ENCODE peak calls at places on chromosomes 5 and 9, in ten cellular contexts. One of them, this sample, is unnamed.

GRCh38 chr9:116543731-116544400 is 143.2 kb upstream of the TRIM32 start:
- DNase-seq in GM23338: no peak
- DNase-seq in transverse colon: no peak
- DNase-seq in SK-N-SH: no peak
- DNase-seq in HCT116: no peak
- DNase-seq in breast epithelium: no peak
- DNase-seq in K562: no peak
- DNase-seq in sigmoid colon: no peak
- DNase-seq in spleen: no peak
- DNase-seq in HepG2: no peak
- DNase-seq in this sample: no peak

GRCh38 chr5:167888395-167888794 is 403.1 kb upstream of the WWC1 start:
- DNase-seq in HepG2: peak; percentile 5
- DNase-seq in GM23338: no peak
- DNase-seq in HCT116: no peak
- DNase-seq in K562: no peak
- DNase-seq in sigmoid colon: no peak
- DNase-seq in breast epithelium: no peak
- DNase-seq in transverse colon: no peak
- DNase-seq in SK-N-SH: no peak
- DNase-seq in spleen: no peak
- DNase-seq in this sample: no peak

GRCh38 chr5:72018158-72018803 is 89.0 kb upstream of the MAP1B start:
- DNase-seq in spleen: peak; percentile 72
- DNase-seq in sigmoid colon: no peak
- DNase-seq in HCT116: peak; percentile 57
- DNase-seq in breast epithelium: no peak
- DNase-seq in K562: peak; percentile 70
- DNase-seq in GM23338: peak; percentile 83
- DNase-seq in transverse colon: peak; percentile 71
- DNase-seq in HepG2: peak; percentile 39
- DNase-seq in SK-N-SH: peak; percentile 39
- DNase-seq in this sample: no peak

GRCh38 chr5:50990296-50990924 is 324.0 kb downstream of the PARP8 start:
- DNase-seq in spleen: no peak
- DNase-seq in transverse colon: no peak
- DNase-seq in HCT116: no peak
- DNase-seq in sigmoid colon: no peak
- DNase-seq in SK-N-SH: no peak
- DNase-seq in breast epithelium: no peak
- DNase-seq in K562: no peak
- DNase-seq in GM23338: peak; percentile 28
- DNase-seq in HepG2: no peak
- DNase-seq in this sample: no peak

GRCh38 chr9:117733465-117733864 is 29.3 kb downstream of the TLR4 start:
- DNase-seq in HepG2: no peak
- DNase-seq in sigmoid colon: no peak
- DNase-seq in breast epithelium: no peak
- DNase-seq in SK-N-SH: no peak
- DNase-seq in spleen: no peak
- DNase-seq in K562: no peak
- DNase-seq in HCT116: no peak
- DNase-seq in transverse colon: peak; percentile 54
- DNase-seq in GM23338: no peak
- DNase-seq in this sample: no peak

GRCh38 chr9:116377179-116377790 is 223.7 kb downstream of the PAPPA start:
- DNase-seq in spleen: no peak
- DNase-seq in sigmoid colon: no peak
- DNase-seq in breast epithelium: no peak
- DNase-seq in transverse colon: no peak
- DNase-seq in GM23338: no peak
- DNase-seq in HepG2: no peak
- DNase-seq in K562: no peak
- DNase-seq in SK-N-SH: no peak
- DNase-seq in HCT116: peak; percentile 57
- DNase-seq in this sample: no peak

GRCh38 chr9:131727184-131727785 is 12.6 kb downstream of the RAPGEF1 start:
- DNase-seq in HCT116: no peak
- DNase-seq in transverse colon: no peak
- DNase-seq in sigmoid colon: peak; percentile 75
- DNase-seq in GM23338: no peak
- DNase-seq in HepG2: no peak
- DNase-seq in breast epithelium: no peak
- DNase-seq in SK-N-SH: no peak
- DNase-seq in K562: no peak
- DNase-seq in spleen: peak; percentile 41
- DNase-seq in this sample: no peak

GRCh38 chr9:113436753-113437515 is 26.4 kb downstream of the C9orf43 start:
- DNase-seq in sigmoid colon: no peak
- DNase-seq in HCT116: no peak
- DNase-seq in HepG2: no peak
- DNase-seq in SK-N-SH: no peak
- DNase-seq in K562: no peak
- DNase-seq in GM23338: no peak
- DNase-seq in breast epithelium: no peak
- DNase-seq in transverse colon: no peak
- DNase-seq in spleen: no peak
- DNase-seq in this sample: no peak

GRCh38 chr5:39140558-39141168 is 66.5 kb upstream of the RICTOR start:
- DNase-seq in SK-N-SH: no peak
- DNase-seq in HCT116: no peak
- DNase-seq in K562: no peak
- DNase-seq in spleen: no peak
- DNase-seq in sigmoid colon: no peak
- DNase-seq in HepG2: no peak
- DNase-seq in transverse colon: no peak
- DNase-seq in GM23338: no peak
- DNase-seq in breast epithelium: no peak
- DNase-seq in this sample: no peak

GRCh38 chr9:18331808-18332209 is 142.1 kb upstream of the ADAMTSL1 start:
- DNase-seq in breast epithelium: no peak
- DNase-seq in HCT116: no peak
- DNase-seq in transverse colon: no peak
- DNase-seq in HepG2: no peak
- DNase-seq in spleen: no peak
- DNase-seq in sigmoid colon: no peak
- DNase-seq in SK-N-SH: peak; percentile 10
- DNase-seq in K562: no peak
- DNase-seq in GM23338: no peak
- DNase-seq in this sample: no peak

GRCh38 chr5:168327019-168327421 is 35.6 kb downstream of the WWC1 start:
- DNase-seq in K562: no peak
- DNase-seq in SK-N-SH: no peak
- DNase-seq in transverse colon: no peak
- DNase-seq in breast epithelium: no peak
- DNase-seq in spleen: no peak
- DNase-seq in GM23338: no peak
- DNase-seq in sigmoid colon: no peak
- DNase-seq in HCT116: no peak
- DNase-seq in HepG2: no peak
- DNase-seq in this sample: no peak

GRCh38 chr5:169637085-169637855 is at the start of gene DOCK2:
- DNase-seq in sigmoid colon: peak; percentile 77
- DNase-seq in HCT116: no peak
- DNase-seq in K562: peak; percentile 43
- DNase-seq in HepG2: no peak
- DNase-seq in breast epithelium: no peak
- DNase-seq in transverse colon: peak; percentile 72
- DNase-seq in spleen: peak; percentile 96
- DNase-seq in SK-N-SH: no peak
- DNase-seq in GM23338: peak; percentile 59
- DNase-seq in this sample: no peak

GRCh38 chr5:60960591-60960990 is 15.6 kb downstream of the NDUFAF2 start:
- DNase-seq in GM23338: peak; percentile 55
- DNase-seq in spleen: no peak
- DNase-seq in HepG2: no peak
- DNase-seq in SK-N-SH: peak; percentile 23
- DNase-seq in sigmoid colon: no peak
- DNase-seq in breast epithelium: no peak
- DNase-seq in K562: peak; percentile 32
- DNase-seq in HCT116: peak; percentile 6
- DNase-seq in transverse colon: no peak
- DNase-seq in this sample: no peak

GRCh38 chr9:107830479-107830878 is 340.9 kb upstream of the KLF4 start:
- DNase-seq in SK-N-SH: no peak
- DNase-seq in HCT116: no peak
- DNase-seq in GM23338: no peak
- DNase-seq in transverse colon: no peak
- DNase-seq in sigmoid colon: no peak
- DNase-seq in breast epithelium: no peak
- DNase-seq in K562: no peak
- DNase-seq in HepG2: no peak
- DNase-seq in spleen: no peak
- DNase-seq in this sample: no peak

GRCh38 chr9:110208031-110208430 is at the start of gene C9orf152:
- DNase-seq in SK-N-SH: no peak
- DNase-seq in K562: no peak
- DNase-seq in sigmoid colon: no peak
- DNase-seq in HCT116: no peak
- DNase-seq in breast epithelium: peak; percentile 47
- DNase-seq in GM23338: no peak
- DNase-seq in transverse colon: peak; percentile 71
- DNase-seq in HepG2: no peak
- DNase-seq in spleen: no peak
- DNase-seq in this sample: peak; percentile 74

GRCh38 chr9:12818431-12819000 is 43.7 kb downstream of the LURAP1L start:
- DNase-seq in SK-N-SH: no peak
- DNase-seq in sigmoid colon: no peak
- DNase-seq in HepG2: no peak
- DNase-seq in GM23338: peak; percentile 5
- DNase-seq in breast epithelium: no peak
- DNase-seq in transverse colon: peak; percentile 60
- DNase-seq in K562: no peak
- DNase-seq in HCT116: no peak
- DNase-seq in spleen: no peak
- DNase-seq in this sample: no peak

GRCh38 chr5:5341531-5342292 is 80.8 kb upstream of the ICE1 start:
- DNase-seq in transverse colon: no peak
- DNase-seq in K562: no peak
- DNase-seq in GM23338: no peak
- DNase-seq in spleen: no peak
- DNase-seq in breast epithelium: no peak
- DNase-seq in sigmoid colon: no peak
- DNase-seq in HCT116: no peak
- DNase-seq in HepG2: no peak
- DNase-seq in SK-N-SH: no peak
- DNase-seq in this sample: no peak

DNA sequence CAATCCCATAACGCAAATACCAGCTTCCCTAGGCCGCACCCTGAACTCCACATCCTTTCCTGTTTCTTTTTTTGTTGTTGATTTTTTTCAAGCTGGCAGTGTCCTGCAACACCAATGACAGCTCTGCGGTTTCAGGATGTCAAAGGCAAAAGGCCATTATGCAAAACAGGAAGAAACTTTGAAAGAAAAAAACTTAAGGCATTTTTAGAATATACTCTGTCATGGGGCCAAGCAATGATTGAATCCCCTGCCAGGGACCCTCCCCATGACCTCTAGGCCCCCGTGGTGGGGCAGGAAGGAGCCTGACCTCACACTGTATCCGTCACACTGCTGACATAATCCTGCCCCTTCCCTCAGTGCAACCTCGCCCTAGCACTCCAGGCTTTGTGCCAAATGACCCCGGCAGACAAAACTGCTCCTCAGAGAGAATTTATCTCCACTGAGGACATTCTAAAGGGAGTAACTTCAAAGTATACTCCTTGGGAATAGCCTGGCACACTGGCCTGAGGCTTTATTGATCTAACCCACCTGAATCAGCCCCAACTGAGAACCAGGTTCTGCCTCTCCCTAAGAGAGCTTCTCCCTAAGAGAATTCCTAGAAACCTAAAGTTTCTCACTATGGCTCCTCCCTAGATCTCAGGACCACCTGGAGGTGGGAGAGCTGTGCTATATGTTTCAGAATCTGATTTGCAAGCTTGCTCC is 7.9 kb downstream of the B4GALT1 start:
- DNase-seq in breast epithelium: no peak
- DNase-seq in transverse colon: peak; percentile 86
- DNase-seq in sigmoid colon: peak; percentile 87
- DNase-seq in HepG2: no peak
- DNase-seq in K562: peak; percentile 71
- DNase-seq in HCT116: no peak
- DNase-seq in spleen: peak; percentile 89
- DNase-seq in SK-N-SH: no peak
- DNase-seq in GM23338: no peak
- DNase-seq in this sample: no peak
- TF ChIP-seq POLR2AphosphoS5 in breast epithelium: peak; percentile 6
- TF ChIP-seq POLR2AphosphoS5 in transverse colon: peak; percentile 4
- TF ChIP-seq POLR2AphosphoS5 in sigmoid colon: no peak
- TF ChIP-seq POLR2AphosphoS5 in HepG2: no peak
- TF ChIP-seq POLR2AphosphoS5 in K562: no peak
- TF ChIP-seq POLR2AphosphoS5 in HCT116: no peak
- TF ChIP-seq POLR2AphosphoS5 in spleen: peak; percentile 85
- TF ChIP-seq POLR2AphosphoS5 in SK-N-SH: no peak
- TF ChIP-seq POLR2AphosphoS5 in GM23338: no peak
- TF ChIP-seq POLR2AphosphoS5 in this sample: peak; percentile 14

DNA sequence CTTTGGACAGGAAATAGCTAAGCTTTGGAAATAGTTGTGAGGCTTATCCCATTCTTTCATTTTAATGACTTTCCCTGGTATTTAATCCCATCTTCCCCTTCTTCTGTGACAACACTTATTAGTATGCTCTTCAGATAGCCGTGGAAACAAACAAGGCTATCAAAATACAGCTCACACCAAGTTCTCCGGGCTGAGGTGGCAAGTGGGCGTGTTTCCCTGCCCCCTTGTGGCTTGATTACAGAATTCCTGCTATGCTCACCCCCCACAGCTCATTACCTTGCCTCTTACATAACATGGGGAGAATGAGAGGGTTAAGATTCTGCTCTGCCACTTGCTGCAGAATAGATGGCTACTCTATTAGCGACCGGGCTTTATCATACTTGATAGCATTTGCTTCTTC is 437.1 kb upstream of the TLE4 start:
- DNase-seq in K562: no peak
- DNase-seq in GM23338: peak; percentile 81
- DNase-seq in spleen: no peak
- DNase-seq in sigmoid colon: no peak
- DNase-seq in breast epithelium: no peak
- DNase-seq in HCT116: peak; percentile 12
- DNase-seq in SK-N-SH: no peak
- DNase-seq in transverse colon: no peak
- DNase-seq in HepG2: no peak
- DNase-seq in this sample: no peak
- TF ChIP-seq CTCF in K562: no peak
- TF ChIP-seq CTCF in GM23338: peak; percentile 81
- TF ChIP-seq CTCF in spleen: no peak
- TF ChIP-seq CTCF in sigmoid colon: no peak
- TF ChIP-seq CTCF in breast epithelium: no peak
- TF ChIP-seq CTCF in HCT116: peak; percentile 34
- TF ChIP-seq CTCF in SK-N-SH: peak; percentile 38
- TF ChIP-seq CTCF in transverse colon: no peak
- TF ChIP-seq CTCF in HepG2: no peak
- TF ChIP-seq CTCF in this sample: no peak

GRCh38 chr5:88885043-88885442 is 2.1 kb upstream of the MEF2C start:
- DNase-seq in spleen: no peak
- DNase-seq in K562: no peak
- DNase-seq in transverse colon: no peak
- DNase-seq in HCT116: no peak
- DNase-seq in HepG2: no peak
- DNase-seq in sigmoid colon: no peak
- DNase-seq in SK-N-SH: no peak
- DNase-seq in breast epithelium: no peak
- DNase-seq in GM23338: no peak
- DNase-seq in this sample: no peak
- H3K4me3 ChIP-seq in spleen: no peak overlapping the region
- H3K4me3 ChIP-seq in K562: no peak overlapping the region
- H3K4me3 ChIP-seq in transverse colon: peak overlapping the region; percentile 41
- H3K4me3 ChIP-seq in HCT116: no peak overlapping the region
- H3K4me3 ChIP-seq in HepG2: no peak overlapping the region
- H3K4me3 ChIP-seq in sigmoid colon: peak overlapping the region; percentile 57
- H3K4me3 ChIP-seq in SK-N-SH: no peak overlapping the region
- H3K4me3 ChIP-seq in breast epithelium: peak overlapping the region; percentile 0
- H3K4me3 ChIP-seq in GM23338: peak overlapping the region; percentile 71
- H3K4me3 ChIP-seq in this sample: no peak overlapping the region

GRCh38 chr9:129910628-129911567 is 75.6 kb downstream of the USP20 start:
- DNase-seq in breast epithelium: no peak
- DNase-seq in SK-N-SH: no peak
- DNase-seq in GM23338: no peak
- DNase-seq in HCT116: peak; percentile 95
- DNase-seq in spleen: no peak
- DNase-seq in sigmoid colon: no peak
- DNase-seq in K562: peak; percentile 94
- DNase-seq in transverse colon: no peak
- DNase-seq in HepG2: no peak
- DNase-seq in this sample: no peak
- TF ChIP-seq POLR2AphosphoS5 in breast epithelium: no peak
- TF ChIP-seq POLR2AphosphoS5 in SK-N-SH: peak; percentile 82
- TF ChIP-seq POLR2AphosphoS5 in GM23338: no peak
- TF ChIP-seq POLR2AphosphoS5 in HCT116: peak; percentile 63
- TF ChIP-seq POLR2AphosphoS5 in spleen: no peak
- TF ChIP-seq POLR2AphosphoS5 in sigmoid colon: no peak
- TF ChIP-seq POLR2AphosphoS5 in K562: peak; percentile 88
- TF ChIP-seq POLR2AphosphoS5 in transverse colon: no peak
- TF ChIP-seq POLR2AphosphoS5 in HepG2: no peak
- TF ChIP-seq POLR2AphosphoS5 in this sample: no peak

This sample was measured in prostate gland.